ENCODE peak calls at places on chromosome 5, in eight cellular contexts. One of them, this sample, is unnamed.

GRCh38 chr5:108655750-108656450 is 91.8 kb upstream of the FER start:
- DNase-seq in HepG2: no peak
- DNase-seq in left lung: no peak
- DNase-seq in lung: no peak
- DNase-seq in astrocyte of the spinal cord: peak
- DNase-seq in pancreas: no peak
- DNase-seq in CD8-positive, alpha-beta T cell: no peak
- DNase-seq in GM12865: no peak
- DNase-seq in this sample: no peak

GRCh38 chr5:172765766-172766286 is 5.2 kb downstream of the DUSP1 start:
- DNase-seq in HepG2: no peak
- DNase-seq in left lung: no peak
- DNase-seq in lung: no peak
- DNase-seq in astrocyte of the spinal cord: peak
- DNase-seq in pancreas: no peak
- DNase-seq in CD8-positive, alpha-beta T cell: no peak
- DNase-seq in GM12865: no peak
- DNase-seq in this sample: peak

GRCh38 chr5:148966348-148966747 is 96.5 kb downstream of the SH3TC2 start:
- DNase-seq in HepG2: no peak
- DNase-seq in left lung: peak
- DNase-seq in lung: peak
- DNase-seq in astrocyte of the spinal cord: no peak
- DNase-seq in pancreas: no peak
- DNase-seq in CD8-positive, alpha-beta T cell: no peak
- DNase-seq in GM12865: no peak
- DNase-seq in this sample: no peak

GRCh38 chr5:25544652-25545249 is 900.0 kb upstream of the CDH10 start:
- DNase-seq in HepG2: peak
- DNase-seq in left lung: no peak
- DNase-seq in lung: peak
- DNase-seq in astrocyte of the spinal cord: peak
- DNase-seq in pancreas: no peak
- DNase-seq in CD8-positive, alpha-beta T cell: no peak
- DNase-seq in GM12865: peak
- DNase-seq in this sample: no peak

GRCh38 chr5:132464155-132464939 is 26.2 kb downstream of the IRF1 start:
- DNase-seq in HepG2: no peak
- DNase-seq in left lung: no peak
- DNase-seq in lung: no peak
- DNase-seq in astrocyte of the spinal cord: no peak
- DNase-seq in pancreas: no peak
- DNase-seq in CD8-positive, alpha-beta T cell: peak
- DNase-seq in GM12865: peak
- DNase-seq in this sample: no peak

GRCh38 chr5:34487956-34488355 is 168.2 kb upstream of the RAI14 start:
- DNase-seq in HepG2: no peak
- DNase-seq in left lung: no peak
- DNase-seq in lung: no peak
- DNase-seq in astrocyte of the spinal cord: no peak
- DNase-seq in pancreas: no peak
- DNase-seq in CD8-positive, alpha-beta T cell: no peak
- DNase-seq in GM12865: no peak
- DNase-seq in this sample: no peak

GRCh38 chr5:42374722-42375273 is 48.4 kb upstream of the GHR start:
- DNase-seq in HepG2: no peak
- DNase-seq in left lung: no peak
- DNase-seq in lung: no peak
- DNase-seq in astrocyte of the spinal cord: no peak
- DNase-seq in pancreas: no peak
- DNase-seq in CD8-positive, alpha-beta T cell: no peak
- DNase-seq in GM12865: no peak
- DNase-seq in this sample: no peak

GRCh38 chr5:177431317-177432142 is 5.1 kb downstream of the GRK6 start:
- DNase-seq in HepG2: no peak
- DNase-seq in left lung: peak
- DNase-seq in lung: peak
- DNase-seq in astrocyte of the spinal cord: no peak
- DNase-seq in pancreas: no peak
- DNase-seq in CD8-positive, alpha-beta T cell: peak
- DNase-seq in GM12865: peak
- DNase-seq in this sample: no peak

GRCh38 chr5:20166496-20166895 is 178.5 kb upstream of the CDH18 start:
- DNase-seq in HepG2: no peak
- DNase-seq in left lung: no peak
- DNase-seq in lung: no peak
- DNase-seq in astrocyte of the spinal cord: peak
- DNase-seq in pancreas: no peak
- DNase-seq in CD8-positive, alpha-beta T cell: no peak
- DNase-seq in GM12865: no peak
- DNase-seq in this sample: no peak

GRCh38 chr5:113806250-113806649 is 292.8 kb downstream of the YTHDC2 start:
- DNase-seq in HepG2: no peak
- DNase-seq in left lung: no peak
- DNase-seq in lung: no peak
- DNase-seq in astrocyte of the spinal cord: peak
- DNase-seq in pancreas: no peak
- DNase-seq in CD8-positive, alpha-beta T cell: no peak
- DNase-seq in GM12865: no peak
- DNase-seq in this sample: no peak

GRCh38 chr5:72441861-72442540 is 65.2 kb downstream of the ZNF366 start:
- DNase-seq in HepG2: no peak
- DNase-seq in left lung: no peak
- DNase-seq in lung: no peak
- DNase-seq in astrocyte of the spinal cord: peak
- DNase-seq in pancreas: no peak
- DNase-seq in CD8-positive, alpha-beta T cell: no peak
- DNase-seq in GM12865: no peak
- DNase-seq in this sample: no peak

GRCh38 chr5:160009591-160009989 is 651 bp downstream of the TTC1 start:
- DNase-seq in HepG2: no peak
- DNase-seq in left lung: no peak
- DNase-seq in lung: no peak
- DNase-seq in astrocyte of the spinal cord: no peak
- DNase-seq in pancreas: no peak
- DNase-seq in CD8-positive, alpha-beta T cell: no peak
- DNase-seq in GM12865: no peak
- DNase-seq in this sample: no peak

GRCh38 chr5:160011471-160011870 is 2.5 kb downstream of the TTC1 start:
- DNase-seq in HepG2: no peak
- DNase-seq in left lung: no peak
- DNase-seq in lung: no peak
- DNase-seq in astrocyte of the spinal cord: no peak
- DNase-seq in pancreas: no peak
- DNase-seq in CD8-positive, alpha-beta T cell: no peak
- DNase-seq in GM12865: no peak
- DNase-seq in this sample: no peak

GRCh38 chr5:160007610-160008009 is 1.3 kb upstream of the TTC1 start:
- DNase-seq in HepG2: no peak
- DNase-seq in left lung: no peak
- DNase-seq in lung: no peak
- DNase-seq in astrocyte of the spinal cord: no peak
- DNase-seq in pancreas: no peak
- DNase-seq in CD8-positive, alpha-beta T cell: no peak
- DNase-seq in GM12865: no peak
- DNase-seq in this sample: no peak

GRCh38 chr5:160008877-160009590 is at the start of gene TTC1:
- DNase-seq in HepG2: peak
- DNase-seq in left lung: peak
- DNase-seq in lung: peak
- DNase-seq in astrocyte of the spinal cord: peak
- DNase-seq in pancreas: peak
- DNase-seq in CD8-positive, alpha-beta T cell: peak
- DNase-seq in GM12865: peak
- DNase-seq in this sample: peak
- TF ChIP-seq CTCF in HepG2: no peak
- TF ChIP-seq CTCF in left lung: no peak
- TF ChIP-seq CTCF in lung: no peak
- TF ChIP-seq CTCF in astrocyte of the spinal cord: no peak
- TF ChIP-seq CTCF in pancreas: no peak
- TF ChIP-seq CTCF in CD8-positive, alpha-beta T cell: no peak
- TF ChIP-seq CTCF in GM12865: no peak
- TF ChIP-seq CTCF in this sample: no peak

GRCh38 chr5:76402251-76402879 is 720 bp upstream of the IQGAP2 start:
- DNase-seq in HepG2: peak
- DNase-seq in left lung: no peak
- DNase-seq in lung: peak
- DNase-seq in astrocyte of the spinal cord: peak
- DNase-seq in pancreas: peak
- DNase-seq in CD8-positive, alpha-beta T cell: peak
- DNase-seq in GM12865: peak
- DNase-seq in this sample: peak

GRCh38 chr5:76403963-76404693 is 1.0 kb downstream of the IQGAP2 start:
- DNase-seq in HepG2: peak
- DNase-seq in left lung: peak
- DNase-seq in lung: peak
- DNase-seq in astrocyte of the spinal cord: no peak
- DNase-seq in pancreas: peak
- DNase-seq in CD8-positive, alpha-beta T cell: peak
- DNase-seq in GM12865: peak
- DNase-seq in this sample: peak

GRCh38 chr5:76404694-76405306 is 1.7 kb downstream of the IQGAP2 start:
- DNase-seq in HepG2: no peak
- DNase-seq in left lung: no peak
- DNase-seq in lung: no peak
- DNase-seq in astrocyte of the spinal cord: no peak
- DNase-seq in pancreas: no peak
- DNase-seq in CD8-positive, alpha-beta T cell: no peak
- DNase-seq in GM12865: no peak
- DNase-seq in this sample: no peak

GRCh38 chr5:76402880-76403712 is at the start of gene IQGAP2:
- DNase-seq in HepG2: peak
- DNase-seq in left lung: peak
- DNase-seq in lung: peak
- DNase-seq in astrocyte of the spinal cord: peak
- DNase-seq in pancreas: peak
- DNase-seq in CD8-positive, alpha-beta T cell: peak
- DNase-seq in GM12865: peak
- DNase-seq in this sample: peak

GRCh38 chr5:76403713-76403962 is 553 bp downstream of the IQGAP2 start:
- DNase-seq in HepG2: no peak
- DNase-seq in left lung: no peak
- DNase-seq in lung: no peak
- DNase-seq in astrocyte of the spinal cord: peak
- DNase-seq in pancreas: no peak
- DNase-seq in CD8-positive, alpha-beta T cell: no peak
- DNase-seq in GM12865: no peak
- DNase-seq in this sample: peak
- TF ChIP-seq CTCF in HepG2: peak
- TF ChIP-seq CTCF in left lung: no peak
- TF ChIP-seq CTCF in lung: no peak
- TF ChIP-seq CTCF in astrocyte of the spinal cord: no peak
- TF ChIP-seq CTCF in pancreas: peak
- TF ChIP-seq CTCF in CD8-positive, alpha-beta T cell: no peak
- TF ChIP-seq CTCF in GM12865: peak
- TF ChIP-seq CTCF in this sample: no peak

DNA sequence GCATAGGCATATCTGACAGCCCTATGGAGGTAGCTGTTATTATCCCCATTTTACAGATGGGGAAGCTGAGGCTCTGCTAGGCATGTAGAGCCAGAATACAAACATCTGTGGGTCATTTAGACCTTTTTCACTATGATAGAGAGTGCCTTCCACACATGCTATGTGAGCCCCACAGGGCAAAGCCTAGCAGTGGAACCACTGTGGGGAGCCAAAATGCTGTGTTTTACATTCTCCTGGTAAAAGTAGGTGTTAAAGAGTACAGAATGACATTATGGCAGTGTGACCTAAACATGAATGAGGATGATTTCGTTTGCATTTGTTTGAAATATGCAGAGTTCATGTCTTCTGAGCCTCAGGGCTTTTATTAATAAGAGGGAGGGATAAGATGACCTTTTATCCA is 265.2 kb downstream of the MAST4 start:
- DNase-seq in HepG2: no peak
- DNase-seq in left lung: no peak
- DNase-seq in lung: no peak
- DNase-seq in astrocyte of the spinal cord: no peak
- DNase-seq in pancreas: no peak
- DNase-seq in CD8-positive, alpha-beta T cell: no peak
- DNase-seq in GM12865: no peak
- DNase-seq in this sample: no peak
- TF ChIP-seq CTCF in HepG2: peak
- TF ChIP-seq CTCF in left lung: no peak
- TF ChIP-seq CTCF in lung: no peak
- TF ChIP-seq CTCF in astrocyte of the spinal cord: no peak
- TF ChIP-seq CTCF in pancreas: no peak
- TF ChIP-seq CTCF in CD8-positive, alpha-beta T cell: no peak
- TF ChIP-seq CTCF in GM12865: no peak
- TF ChIP-seq CTCF in this sample: no peak

GRCh38 chr5:170270670-170271069 is 26.9 kb downstream of the LCP2 start:
- DNase-seq in HepG2: no peak
- DNase-seq in left lung: no peak
- DNase-seq in lung: no peak
- DNase-seq in astrocyte of the spinal cord: no peak
- DNase-seq in pancreas: no peak
- DNase-seq in CD8-positive, alpha-beta T cell: no peak
- DNase-seq in GM12865: no peak
- DNase-seq in this sample: peak

GRCh38 chr5:170269579-170269978 is 28.0 kb downstream of the LCP2 start:
- DNase-seq in HepG2: no peak
- DNase-seq in left lung: no peak
- DNase-seq in lung: no peak
- DNase-seq in astrocyte of the spinal cord: no peak
- DNase-seq in pancreas: no peak
- DNase-seq in CD8-positive, alpha-beta T cell: peak
- DNase-seq in GM12865: no peak
- DNase-seq in this sample: peak

GRCh38 chr5:170277953-170278352 is 19.6 kb downstream of the LCP2 start:
- DNase-seq in HepG2: no peak
- DNase-seq in left lung: no peak
- DNase-seq in lung: no peak
- DNase-seq in astrocyte of the spinal cord: no peak
- DNase-seq in pancreas: no peak
- DNase-seq in CD8-positive, alpha-beta T cell: no peak
- DNase-seq in GM12865: peak
- DNase-seq in this sample: no peak

GRCh38 chr5:170275376-170275994 is 22.1 kb downstream of the LCP2 start:
- DNase-seq in HepG2: no peak
- DNase-seq in left lung: no peak
- DNase-seq in lung: no peak
- DNase-seq in astrocyte of the spinal cord: no peak
- DNase-seq in pancreas: no peak
- DNase-seq in CD8-positive, alpha-beta T cell: peak
- DNase-seq in GM12865: no peak
- DNase-seq in this sample: no peak

DNA sequence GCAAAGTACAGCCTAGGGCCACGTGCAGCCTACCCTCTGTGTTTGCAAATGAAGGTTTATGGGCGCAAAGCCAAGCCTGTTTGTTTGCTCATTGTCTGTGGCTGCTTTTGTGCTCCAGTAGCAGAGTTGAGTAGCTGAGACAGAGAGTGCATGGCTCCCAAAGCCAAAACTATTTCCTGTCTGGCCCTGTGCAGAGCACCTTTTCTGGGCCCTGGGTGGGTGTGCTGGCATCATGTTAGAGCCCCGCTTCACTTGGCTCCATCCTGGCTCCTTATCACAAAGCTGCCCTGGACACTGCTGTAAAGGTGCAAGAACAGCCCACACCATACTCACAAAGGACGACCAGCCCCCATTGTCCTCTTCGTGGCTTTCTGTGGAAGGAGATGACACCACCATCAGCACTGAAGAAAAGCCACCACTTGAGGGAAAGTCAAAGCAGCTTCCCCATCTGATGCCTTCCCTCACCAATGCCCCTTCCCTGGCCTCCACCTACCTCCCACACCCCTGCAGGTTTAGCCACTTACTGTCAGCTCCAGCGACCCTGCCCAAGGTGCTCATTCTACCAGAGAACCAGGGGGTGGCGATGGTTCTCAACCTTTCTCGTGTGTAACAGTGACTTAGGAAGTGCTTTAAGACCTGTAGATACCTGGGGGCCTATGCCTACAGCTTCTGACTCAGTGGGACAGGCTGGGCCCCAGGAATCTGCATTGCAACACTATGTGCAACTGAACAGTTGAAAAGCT is 23.4 kb downstream of the LCP2 start:
- DNase-seq in HepG2: no peak
- DNase-seq in left lung: no peak
- DNase-seq in lung: no peak
- DNase-seq in astrocyte of the spinal cord: no peak
- DNase-seq in pancreas: no peak
- DNase-seq in CD8-positive, alpha-beta T cell: peak
- DNase-seq in GM12865: peak
- DNase-seq in this sample: no peak
- TF ChIP-seq CTCF in HepG2: no peak
- TF ChIP-seq CTCF in left lung: no peak
- TF ChIP-seq CTCF in lung: no peak
- TF ChIP-seq CTCF in astrocyte of the spinal cord: no peak
- TF ChIP-seq CTCF in pancreas: no peak
- TF ChIP-seq CTCF in CD8-positive, alpha-beta T cell: peak
- TF ChIP-seq CTCF in GM12865: peak
- TF ChIP-seq CTCF in this sample: peak

This sample was measured in CD14-positive monocyte.